ENCODE peak calls at places on chromosomes 3 and 15, in seven cellular contexts. One of them, this sample, is unnamed.
A peak's percentile ranks its signal among the peaks of the same experiment; 100 is the strongest.

GRCh38 chr3:157333551-157333991 is 103.1 kb upstream of the PTX3 start:
- DNase-seq in amygdala: no peak
- DNase-seq in A549: no peak
- DNase-seq in NCI-H446: no peak
- DNase-seq in activated CD4-positive, alpha-beta T cell treated with anti-CD3 and anti-CD28 coated beads for 36 hours: no peak
- DNase-seq in effector memory CD8-positive, alpha-beta T cell: no peak
- DNase-seq in heart left ventricle: no peak
- DNase-seq in this sample: no peak

GRCh38 chr3:72152551-72153476 is 367.9 kb upstream of the PROK2 start:
- DNase-seq in amygdala: no peak
- DNase-seq in activated CD4-positive, alpha-beta T cell treated with anti-CD3 and anti-CD28 coated beads for 36 hours: no peak
- DNase-seq in A549: peak; percentile 17
- DNase-seq in heart left ventricle: peak; percentile 82
- DNase-seq in NCI-H446: peak; percentile 75
- DNase-seq in effector memory CD8-positive, alpha-beta T cell: no peak
- DNase-seq in this sample: no peak

GRCh38 chr3:158453865-158454264 is 117.1 kb upstream of the MLF1 start:
- DNase-seq in effector memory CD8-positive, alpha-beta T cell: no peak
- DNase-seq in heart left ventricle: no peak
- DNase-seq in activated CD4-positive, alpha-beta T cell treated with anti-CD3 and anti-CD28 coated beads for 36 hours: no peak
- DNase-seq in NCI-H446: no peak
- DNase-seq in amygdala: no peak
- DNase-seq in A549: no peak
- DNase-seq in this sample: no peak

GRCh38 chr15:63203451-63204090 is 14.2 kb downstream of the RAB8B start:
- DNase-seq in amygdala: no peak
- DNase-seq in effector memory CD8-positive, alpha-beta T cell: peak; percentile 56
- DNase-seq in activated CD4-positive, alpha-beta T cell treated with anti-CD3 and anti-CD28 coated beads for 36 hours: peak; percentile 71
- DNase-seq in A549: no peak
- DNase-seq in heart left ventricle: no peak
- DNase-seq in NCI-H446: no peak
- DNase-seq in this sample: no peak

GRCh38 chr3:146313411-146314111 is 62.7 kb upstream of the PLSCR4 start:
- DNase-seq in effector memory CD8-positive, alpha-beta T cell: no peak
- DNase-seq in activated CD4-positive, alpha-beta T cell treated with anti-CD3 and anti-CD28 coated beads for 36 hours: no peak
- DNase-seq in NCI-H446: no peak
- DNase-seq in heart left ventricle: no peak
- DNase-seq in amygdala: no peak
- DNase-seq in A549: no peak
- DNase-seq in this sample: no peak

GRCh38 chr3:23256741-23257435 is 53.8 kb downstream of the UBE2E2 start:
- DNase-seq in effector memory CD8-positive, alpha-beta T cell: no peak
- DNase-seq in activated CD4-positive, alpha-beta T cell treated with anti-CD3 and anti-CD28 coated beads for 36 hours: no peak
- DNase-seq in heart left ventricle: no peak
- DNase-seq in NCI-H446: no peak
- DNase-seq in amygdala: no peak
- DNase-seq in A549: no peak
- DNase-seq in this sample: no peak

GRCh38 chr3:126895178-126896066 is 87.5 kb upstream of the PLXNA1 start:
- DNase-seq in NCI-H446: no peak
- DNase-seq in A549: peak; percentile 10
- DNase-seq in heart left ventricle: no peak
- DNase-seq in activated CD4-positive, alpha-beta T cell treated with anti-CD3 and anti-CD28 coated beads for 36 hours: no peak
- DNase-seq in effector memory CD8-positive, alpha-beta T cell: no peak
- DNase-seq in amygdala: no peak
- DNase-seq in this sample: no peak

GRCh38 chr3:8371085-8371551 is 130.5 kb upstream of the LMCD1 start:
- DNase-seq in NCI-H446: no peak
- DNase-seq in effector memory CD8-positive, alpha-beta T cell: no peak
- DNase-seq in A549: peak; percentile 4
- DNase-seq in activated CD4-positive, alpha-beta T cell treated with anti-CD3 and anti-CD28 coated beads for 36 hours: no peak
- DNase-seq in heart left ventricle: no peak
- DNase-seq in amygdala: no peak
- DNase-seq in this sample: no peak

GRCh38 chr15:85164841-85165466 is 183.3 kb downstream of the PDE8A start:
- DNase-seq in amygdala: no peak
- DNase-seq in effector memory CD8-positive, alpha-beta T cell: no peak
- DNase-seq in heart left ventricle: no peak
- DNase-seq in A549: no peak
- DNase-seq in NCI-H446: no peak
- DNase-seq in activated CD4-positive, alpha-beta T cell treated with anti-CD3 and anti-CD28 coated beads for 36 hours: no peak
- DNase-seq in this sample: no peak

GRCh38 chr3:59581000-59581399 is 531.2 kb upstream of the CFAP20DC start:
- DNase-seq in NCI-H446: no peak
- DNase-seq in heart left ventricle: no peak
- DNase-seq in amygdala: no peak
- DNase-seq in A549: no peak
- DNase-seq in effector memory CD8-positive, alpha-beta T cell: no peak
- DNase-seq in activated CD4-positive, alpha-beta T cell treated with anti-CD3 and anti-CD28 coated beads for 36 hours: no peak
- DNase-seq in this sample: no peak

GRCh38 chr3:136733317-136733833 is 18.8 kb downstream of the STAG1 start:
- DNase-seq in NCI-H446: no peak
- DNase-seq in A549: no peak
- DNase-seq in heart left ventricle: no peak
- DNase-seq in effector memory CD8-positive, alpha-beta T cell: no peak
- DNase-seq in amygdala: no peak
- DNase-seq in activated CD4-positive, alpha-beta T cell treated with anti-CD3 and anti-CD28 coated beads for 36 hours: no peak
- DNase-seq in this sample: no peak

GRCh38 chr3:82790307-82791097 is 1029.1 kb upstream of the GBE1 start:
- DNase-seq in amygdala: no peak
- DNase-seq in A549: no peak
- DNase-seq in NCI-H446: no peak
- DNase-seq in activated CD4-positive, alpha-beta T cell treated with anti-CD3 and anti-CD28 coated beads for 36 hours: no peak
- DNase-seq in effector memory CD8-positive, alpha-beta T cell: no peak
- DNase-seq in heart left ventricle: no peak
- DNase-seq in this sample: no peak

GRCh38 chr3:189278211-189278610 is 106.4 kb downstream of the TPRG1 start:
- DNase-seq in activated CD4-positive, alpha-beta T cell treated with anti-CD3 and anti-CD28 coated beads for 36 hours: no peak
- DNase-seq in NCI-H446: peak; percentile 57
- DNase-seq in heart left ventricle: no peak
- DNase-seq in amygdala: no peak
- DNase-seq in effector memory CD8-positive, alpha-beta T cell: no peak
- DNase-seq in A549: no peak
- DNase-seq in this sample: no peak

GRCh38 chr3:98885851-98886250 is 15.6 kb downstream of the DCBLD2 start:
- DNase-seq in NCI-H446: no peak
- DNase-seq in amygdala: no peak
- DNase-seq in activated CD4-positive, alpha-beta T cell treated with anti-CD3 and anti-CD28 coated beads for 36 hours: no peak
- DNase-seq in A549: no peak
- DNase-seq in effector memory CD8-positive, alpha-beta T cell: no peak
- DNase-seq in heart left ventricle: no peak
- DNase-seq in this sample: no peak

GRCh38 chr3:42654331-42655201 is 1.1 kb downstream of the ZBTB47 start:
- DNase-seq in activated CD4-positive, alpha-beta T cell treated with anti-CD3 and anti-CD28 coated beads for 36 hours: no peak
- DNase-seq in heart left ventricle: peak; percentile 79
- DNase-seq in NCI-H446: peak; percentile 38
- DNase-seq in amygdala: no peak
- DNase-seq in effector memory CD8-positive, alpha-beta T cell: no peak
- DNase-seq in A549: no peak
- DNase-seq in this sample: peak; percentile 11

GRCh38 chr15:68566377-68566954 is 12.3 kb upstream of the CORO2B start:
- DNase-seq in effector memory CD8-positive, alpha-beta T cell: no peak
- DNase-seq in NCI-H446: no peak
- DNase-seq in heart left ventricle: no peak
- DNase-seq in activated CD4-positive, alpha-beta T cell treated with anti-CD3 and anti-CD28 coated beads for 36 hours: no peak
- DNase-seq in A549: no peak
- DNase-seq in amygdala: no peak
- DNase-seq in this sample: no peak